ENCODE peak calls at places on chromosome 13, in six cellular contexts. J, P, K, X, B and O are unnamed samples.

GRCh38 chr13:107864543-107865460 is 350.5 kb downstream of the LIG4 start:
- DNase-seq in X (peak), P (no peak), J (peak), B (no peak), K (peak), O (peak)

GRCh38 chr13:33721719-33722118 is 96.2 kb upstream of the RFC3 start:
- DNase-seq in P (no peak), K (no peak), X (no peak), B (no peak), J (no peak), O (no peak)

GRCh38 chr13:31761951-31762350 is 22.6 kb downstream of the RXFP2 start:
- DNase-seq in P (no peak), B (no peak), J (no peak), X (no peak), K (no peak), O (no peak)

GRCh38 chr13:109862627-109863026 is 76.2 kb upstream of the IRS2 start:
- DNase-seq in J (no peak), X (no peak), B (no peak), P (no peak), K (no peak), O (no peak)

GRCh38 chr13:76992548-76993001 is 694 bp downstream of the CLN5 start:
- DNase-seq in B (no peak), P (no peak), J (peak), X (peak), K (no peak), O (peak)

GRCh38 chr13:33316890-33317289 is 31.3 kb upstream of the STARD13 start:
- DNase-seq in B (no peak), K (no peak), X (no peak), J (no peak), P (no peak), O (no peak)

GRCh38 chr13:79407349-79407979 is 1.4 kb upstream of the RBM26 start:
- DNase-seq in K (no peak), X (no peak), P (no peak), B (no peak), J (no peak), O (no peak)

GRCh38 chr13:84553252-84553651 is 671.0 kb upstream of the SLITRK1 start:
- DNase-seq in J (no peak), K (no peak), P (no peak), X (no peak), B (no peak), O (no peak)

GRCh38 chr13:24630851-24631341 is 49.3 kb upstream of the ATP12A start:
- DNase-seq in K (no peak), J (no peak), B (peak), P (no peak), X (peak), O (no peak)

GRCh38 chr13:26465514-26465913 is 92.0 kb upstream of the WASF3 start:
- DNase-seq in K (no peak), X (no peak), B (no peak), P (no peak), J (no peak), O (no peak)

GRCh38 chr13:20702945-20703784 is at the start of gene IL17D:
- DNase-seq in K (no peak), P (no peak), X (peak), J (peak), B (no peak), O (peak)

GRCh38 chr13:41492432-41493267 is 35.3 kb downstream of the RGCC start:
- DNase-seq in J (no peak), P (no peak), X (no peak), B (no peak), K (no peak), O (no peak)
- TF ChIP-seq CREB1 in J (no peak), P (no peak), X (no peak), B (no peak), K (no peak), O (no peak)

DNA sequence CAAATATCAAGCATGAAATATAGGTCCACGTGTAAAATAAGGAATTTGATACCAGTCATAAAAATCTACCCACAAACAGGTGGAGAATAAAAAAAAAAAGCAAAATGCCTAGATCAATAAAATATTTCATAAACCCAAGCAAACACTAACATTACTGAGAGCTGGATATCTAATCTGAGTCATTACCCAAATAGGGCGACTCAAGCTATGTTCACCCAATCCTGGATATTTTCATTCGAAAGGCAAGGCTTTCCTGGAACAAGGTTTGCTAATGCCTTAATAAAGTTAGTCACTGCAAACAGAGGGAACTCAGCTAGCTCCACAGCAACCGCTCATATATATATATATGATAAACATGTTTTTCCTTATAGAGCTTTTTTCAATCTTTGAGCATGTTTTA is 33.5 kb upstream of the TM9SF2 start:
- DNase-seq in B (no peak), J (no peak), P (no peak), X (no peak), K (no peak), O (no peak)
- TF ChIP-seq CREB1 in B (no peak), J (no peak), P (no peak), X (no peak), K (no peak), O (no peak)

GRCh38 chr13:113216165-113217056 is 7.0 kb downstream of the CUL4A start:
- DNase-seq in X (peak), B (no peak), J (no peak), K (peak), P (no peak), O (peak)
- TF ChIP-seq CREB1 in X (no peak), B (peak), J (no peak), K (no peak), P (no peak), O (peak)

DNA sequence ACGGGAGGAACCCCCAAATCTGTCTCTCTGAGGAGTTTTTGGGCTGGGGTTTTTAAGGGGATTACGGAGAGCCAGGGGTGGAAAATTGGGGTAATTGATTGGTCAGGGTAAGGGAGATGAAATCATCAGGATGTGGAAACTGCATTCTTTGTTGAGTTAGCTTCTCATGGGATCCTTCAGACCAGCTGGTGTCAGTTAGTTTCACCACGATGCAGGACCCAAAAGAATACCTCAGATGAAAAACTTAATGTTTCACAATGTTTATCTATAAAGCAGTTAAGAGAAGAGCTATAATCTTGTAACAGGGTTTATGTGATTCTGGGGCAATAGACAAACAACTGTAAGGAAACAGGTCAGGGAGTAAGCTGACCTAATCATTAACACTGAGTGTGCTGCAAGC is 230.8 kb downstream of the POU4F1 start:
- DNase-seq in K (no peak), P (no peak), X (no peak), B (no peak), J (no peak), O (no peak)
- TF ChIP-seq CREB1 in K (no peak), P (no peak), X (no peak), B (no peak), J (no peak), O (no peak)

GRCh38 chr13:72141845-72142470 is 275.0 kb upstream of the DACH1 start:
- DNase-seq in K (no peak), P (no peak), J (no peak), X (no peak), B (no peak), O (no peak)

GRCh38 chr13:72144625-72145024 is 277.6 kb upstream of the DACH1 start:
- DNase-seq in B (no peak), J (no peak), K (no peak), X (no peak), P (no peak), O (no peak)

GRCh38 chr13:72146816-72147215 is 279.8 kb upstream of the DACH1 start:
- DNase-seq in X (no peak), B (no peak), J (no peak), P (no peak), K (no peak), O (no peak)

GRCh38 chr13:72149701-72150100 is 282.7 kb upstream of the DACH1 start:
- DNase-seq in P (no peak), X (no peak), J (no peak), K (no peak), B (no peak), O (no peak)

GRCh38 chr13:72145383-72145782 is 278.4 kb upstream of the DACH1 start:
- DNase-seq in P (no peak), B (no peak), J (no peak), X (no peak), K (no peak), O (no peak)
- TF ChIP-seq CREB1 in P (no peak), B (no peak), J (no peak), X (no peak), K (no peak), O (no peak)

GRCh38 chr13:36966404-36966803 is 32.7 kb downstream of the ALG5 start:
- DNase-seq in K (no peak), X (no peak), J (no peak), P (no peak), B (no peak), O (no peak)

DNA sequence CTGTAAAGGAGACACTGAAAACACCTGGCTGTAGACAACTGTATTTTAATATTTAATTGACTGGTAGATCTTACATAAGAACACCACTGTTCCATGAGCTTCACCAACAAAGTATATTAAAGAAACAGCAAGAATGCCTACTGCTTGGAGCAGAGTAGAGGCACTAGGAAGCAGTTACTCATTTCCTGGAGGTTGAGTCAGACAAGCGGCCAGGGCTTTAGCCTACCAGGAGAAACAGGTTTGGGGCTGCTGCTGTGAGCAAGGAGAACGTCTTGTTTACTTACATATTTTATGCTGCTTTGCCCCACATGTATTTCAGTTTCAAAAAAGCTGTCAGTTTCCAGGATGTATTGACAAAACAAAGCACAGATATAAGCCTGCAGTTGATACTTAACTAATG is 33.4 kb downstream of the ALG5 start:
- DNase-seq in P (no peak), X (no peak), J (no peak), B (no peak), K (no peak), O (no peak)
- TF ChIP-seq CREB1 in P (no peak), X (no peak), J (no peak), B (no peak), K (no peak), O (no peak)

GRCh38 chr13:42720858-42721219 is 60.5 kb upstream of the FAM216B start:
- DNase-seq in P (no peak), X (no peak), K (no peak), J (no peak), B (no peak), O (no peak)

GRCh38 chr13:42720116-42720857 is 61.1 kb upstream of the FAM216B start:
- DNase-seq in P (peak), X (peak), K (peak), J (no peak), B (no peak), O (no peak)

GRCh38 chr13:42715909-42716308 is 65.5 kb upstream of the FAM216B start:
- DNase-seq in J (no peak), B (no peak), X (no peak), K (no peak), P (no peak), O (peak)
- TF ChIP-seq CREB1 in J (no peak), B (no peak), X (no peak), K (no peak), P (no peak), O (no peak)

GRCh38 chr13:42999491-42999890 is 7.5 kb upstream of the EPSTI1 start:
- DNase-seq in X (no peak), B (no peak), P (no peak), K (no peak), J (no peak), O (no peak)

GRCh38 chr13:42996584-42996983 is 4.5 kb upstream of the EPSTI1 start:
- DNase-seq in X (no peak), P (no peak), B (no peak), K (peak), J (no peak), O (no peak)

GRCh38 chr13:42994878-42995277 is 2.8 kb upstream of the EPSTI1 start:
- DNase-seq in X (no peak), P (no peak), J (no peak), K (no peak), B (no peak), O (no peak)

GRCh38 chr13:42992585-42993122 is 613 bp upstream of the EPSTI1 start:
- DNase-seq in P (no peak), J (no peak), K (no peak), X (no peak), B (no peak), O (no peak)

GRCh38 chr13:42997381-42997780 is 5.3 kb upstream of the EPSTI1 start:
- DNase-seq in J (no peak), X (no peak), K (no peak), P (no peak), B (no peak), O (no peak)
- TF ChIP-seq CREB1 in J (no peak), X (no peak), K (no peak), P (peak), B (no peak), O (no peak)

GRCh38 chr13:30113983-30114491 is 193.3 kb downstream of the KATNAL1 start:
- DNase-seq in J (no peak), X (peak), B (no peak), K (peak), P (no peak), O (peak)
- TF ChIP-seq CREB1 in J (no peak), X (no peak), B (no peak), K (no peak), P (no peak), O (no peak)

GRCh38 chr13:48579167-48579918 is 46.5 kb upstream of the RCBTB2 start:
- DNase-seq in K (no peak), X (no peak), J (no peak), B (no peak), P (peak), O (no peak)
- TF ChIP-seq CREB1 in K (no peak), X (no peak), J (no peak), B (no peak), P (peak), O (no peak)